ENCODE peak calls at places on chromosomes 13 and 19, in ten cellular contexts. D is left lung, B is tibial artery, H is tibial nerve, K is neural progenitor cell, J is psoas muscle, C is NT2/D1, E is neuronal stem cell, G is MM.1S, X is thoracic aorta. Q is an unnamed sample.

GRCh38 chr13:23699271-23699670 is 129.1 kb downstream of the TNFRSF19 start:
- DNase-seq in D (no peak), G (no peak), J (no peak), X (no peak), C (no peak), H (no peak), K (no peak), E (no peak), B (no peak), Q (no peak)

GRCh38 chr19:36136975-36137686 is 2.7 kb upstream of the CAPNS1 start:
- DNase-seq in D (peak; percentile 83), J (peak; percentile 72), B (peak; percentile 47), X (peak; percentile 61), H (no peak), G (peak; percentile 35), K (no peak), E (no peak), C (no peak), Q (peak; percentile 70)

GRCh38 chr19:45168767-45169351 is 8.1 kb upstream of the NKPD1 start:
- DNase-seq in X (no peak), D (no peak), E (no peak), J (no peak), K (no peak), H (no peak), C (no peak), B (no peak), G (no peak), Q (no peak)

GRCh38 chr13:80873589-80873988 is 532.7 kb upstream of the SPRY2 start:
- DNase-seq in J (no peak), K (no peak), H (no peak), B (no peak), E (no peak), G (peak; percentile 56), D (no peak), C (no peak), X (no peak), Q (no peak)

GRCh38 chr13:94664889-94665288 is 47.5 kb downstream of the SOX21 start:
- DNase-seq in C (no peak), G (no peak), J (no peak), X (no peak), E (no peak), H (no peak), D (no peak), B (no peak), K (no peak), Q (no peak)

GRCh38 chr13:28659611-28659970 is 661 bp downstream of the POMP start:
- DNase-seq in D (no peak), C (no peak), H (no peak), J (no peak), G (peak; percentile 24), E (no peak), X (no peak), K (no peak), B (no peak), Q (no peak)

GRCh38 chr13:42740753-42741152 is 40.6 kb upstream of the FAM216B start:
- DNase-seq in B (peak; percentile 66), K (no peak), H (no peak), X (no peak), E (no peak), G (no peak), D (peak; percentile 60), J (peak; percentile 65), C (no peak), Q (no peak)

GRCh38 chr19:31255174-31255862 is 93.9 kb downstream of the TSHZ3 start:
- DNase-seq in B (no peak), H (no peak), G (no peak), D (no peak), E (no peak), J (no peak), C (no peak), X (no peak), K (no peak), Q (peak; percentile 28)

GRCh38 chr13:36841411-36841810 is 22.4 kb downstream of the RFXAP start:
- DNase-seq in G (no peak), E (no peak), C (no peak), D (no peak), X (no peak), H (no peak), K (no peak), B (no peak), J (no peak), Q (no peak)

GRCh38 chr13:52751196-52751595 is 11.6 kb upstream of the CNMD start:
- DNase-seq in X (no peak), K (no peak), G (no peak), D (no peak), J (no peak), H (no peak), B (no peak), E (no peak), C (no peak), Q (no peak)

GRCh38 chr19:21568816-21569496 is 63.6 kb downstream of the ZNF429 start:
- DNase-seq in D (peak; percentile 90), E (no peak), K (no peak), J (peak; percentile 78), B (peak; percentile 80), C (no peak), G (peak; percentile 33), X (peak; percentile 39), H (peak; percentile 87), Q (peak; percentile 88)

GRCh38 chr13:85148009-85148408 is 651.2 kb downstream of the SLITRK6 start:
- DNase-seq in D (no peak), H (no peak), E (peak; percentile 64), J (no peak), K (peak; percentile 87), G (no peak), X (no peak), B (no peak), C (no peak), Q (no peak)

GRCh38 chr19:34432797-34433196 is 4.6 kb downstream of the UBA2 start:
- DNase-seq in G (no peak), H (peak; percentile 43), J (no peak), E (no peak), K (no peak), X (no peak), C (no peak), B (peak; percentile 76), D (no peak), Q (no peak)

GRCh38 chr13:50981686-50982085 is 72.1 kb downstream of the RNASEH2B start:
- DNase-seq in H (no peak), J (no peak), D (no peak), K (no peak), C (no peak), X (no peak), G (no peak), B (no peak), E (no peak), Q (no peak)

GRCh38 chr13:50974268-50974667 is 64.7 kb downstream of the RNASEH2B start:
- DNase-seq in J (no peak), C (no peak), H (no peak), D (no peak), K (no peak), X (no peak), E (no peak), G (no peak), B (no peak), Q (no peak)

DNA sequence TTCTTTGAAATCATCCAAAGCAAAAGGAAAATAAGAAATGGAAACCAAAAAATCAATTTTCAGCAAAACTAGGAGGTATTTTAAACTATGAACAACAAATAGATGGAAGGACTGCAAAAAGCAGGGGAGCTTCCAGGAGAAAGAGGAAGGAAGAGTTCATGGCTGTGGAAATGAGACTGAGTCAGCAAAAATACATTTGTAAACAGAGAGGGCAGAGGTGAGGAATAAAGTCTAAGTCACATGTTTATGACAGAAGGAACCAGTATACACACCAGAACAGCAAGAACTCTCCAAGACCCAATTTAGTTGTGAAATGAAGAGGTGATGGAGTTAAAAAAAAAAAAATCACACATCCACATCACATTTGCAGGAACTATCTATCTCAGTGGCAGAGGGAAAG is 69.6 kb downstream of the RNASEH2B start:
- DNase-seq in E (no peak), K (no peak), D (no peak), J (no peak), H (no peak), X (no peak), C (no peak), B (no peak), G (no peak), Q (no peak)
- H3K4me3 ChIP-seq in E (no peak overlapping the region), K (no peak overlapping the region), D (no peak overlapping the region), J (no peak overlapping the region), H (no peak overlapping the region), X (no peak overlapping the region), C (no peak overlapping the region), B (no peak overlapping the region), G (no peak overlapping the region), Q (no peak overlapping the region)

GRCh38 chr19:2048959-2049740 is 1.9 kb downstream of the MKNK2 start:
- DNase-seq in B (peak; percentile 62), E (no peak), G (peak; percentile 12), X (no peak), H (no peak), C (no peak), K (peak; percentile 24), J (peak; percentile 72), D (no peak), Q (no peak)
- H3K4me1 ChIP-seq in B (peaks cover 57% of the 10 kb centered on the region), E (peaks cover 20% of the 10 kb centered on the region), G (peaks cover 18% of the 10 kb centered on the region), X (peaks cover 68% of the 10 kb centered on the region), H (peaks cover 61% of the 10 kb centered on the region), C (peaks cover 41% of the 10 kb centered on the region), K (no peaks in the 10 kb centered on the region), J (peaks cover 57% of the 10 kb centered on the region), D (peaks cover 74% of the 10 kb centered on the region), Q (no peaks in the 10 kb centered on the region)

GRCh38 chr19:46296722-46297431 is at the start of gene HIF3A:
- DNase-seq in G (no peak), E (peak; percentile 94), X (no peak), B (peak; percentile 78), J (peak; percentile 68), D (peak; percentile 55), C (peak; percentile 63), K (peak; percentile 98), H (no peak), Q (peak; percentile 75)

GRCh38 chr19:46297700-46298476 is 1.0 kb downstream of the HIF3A start:
- DNase-seq in E (no peak), C (no peak), K (peak; percentile 26), B (peak; percentile 91), X (peak; percentile 47), H (peak; percentile 54), G (no peak), D (no peak), J (peak; percentile 91), Q (peak; percentile 91)

GRCh38 chr19:46299004-46299509 is 2.2 kb downstream of the HIF3A start:
- DNase-seq in D (peak; percentile 92), X (peak; percentile 74), H (peak; percentile 97), C (no peak), B (peak; percentile 96), G (no peak), E (no peak), J (peak; percentile 94), K (no peak), Q (peak; percentile 97)

GRCh38 chr19:46298477-46299003 is 1.7 kb downstream of the HIF3A start:
- DNase-seq in E (no peak), H (no peak), J (no peak), B (no peak), X (no peak), K (no peak), D (no peak), C (no peak), G (no peak), Q (no peak)

GRCh38 chr19:46299695-46300094 is 2.9 kb downstream of the HIF3A start:
- DNase-seq in X (no peak), H (no peak), E (no peak), K (no peak), J (peak; percentile 8), G (no peak), C (no peak), D (no peak), B (peak; percentile 50), Q (no peak)
- H3K4me3 ChIP-seq in X (peak overlapping the region; percentile 72), H (no peak overlapping the region), E (no peak overlapping the region), K (no peak overlapping the region), J (peak overlapping the region; percentile 59), G (no peak overlapping the region), C (no peak overlapping the region), D (no peak overlapping the region), B (peak overlapping the region; percentile 61), Q (peak overlapping the region; percentile 58)

GRCh38 chr13:41514853-41515395 is 57.6 kb downstream of the RGCC start:
- DNase-seq in K (no peak), H (no peak), G (no peak), D (no peak), J (no peak), E (no peak), C (no peak), X (no peak), B (no peak), Q (peak; percentile 11)
- H3K4me1 ChIP-seq in K (no peaks in the 10 kb centered on the region), H (no peaks in the 10 kb centered on the region), G (no peaks in the 10 kb centered on the region), D (no peaks in the 10 kb centered on the region), J (no peaks in the 10 kb centered on the region), E (no peaks in the 10 kb centered on the region), C (no peaks in the 10 kb centered on the region), X (no peaks in the 10 kb centered on the region), B (no peaks in the 10 kb centered on the region), Q (no peaks in the 10 kb centered on the region)

Q was measured in right atrium auricular region.